ENCODE peak calls at places on chromosomes 4 and X, in four cellular contexts. F, Y, X and I are unnamed samples.

GRCh38 chr4:142367326-142368188 is 478.5 kb downstream of the INPP4B start:
- DNase-seq in F (no peak), Y (no peak), X (no peak), I (no peak)

GRCh38 chr4:124096290-124096689 is 616.2 kb downstream of the ANKRD50 start:
- DNase-seq in F (no peak), Y (no peak), X (no peak), I (no peak)

GRCh38 chr4:185378264-185378663 is 17.5 kb downstream of the LRP2BP start:
- DNase-seq in F (no peak), Y (no peak), X (no peak), I (no peak)

GRCh38 chr4:86977621-86978184 is 42.9 kb downstream of the AFF1 start:
- DNase-seq in F (peak), Y (no peak), X (no peak), I (no peak)

GRCh38 chr4:159719531-159719930 is 616.7 kb downstream of the RAPGEF2 start:
- DNase-seq in F (no peak), Y (no peak), X (no peak), I (no peak)

GRCh38 chrX:150032742-150033141 is 94.5 kb upstream of the EOLA2 start:
- DNase-seq in F (peak), Y (no peak), X (no peak), I (no peak)

GRCh38 chrX:77436271-77436670 is 10.9 kb upstream of the FGF16 start:
- DNase-seq in F (no peak), Y (no peak), X (no peak), I (no peak)

GRCh38 chrX:17032351-17032750 is 85.9 kb downstream of the REPS2 start:
- DNase-seq in F (no peak), Y (no peak), X (no peak), I (no peak)

GRCh38 chr4:54784188-54784671 is 126.5 kb downstream of the KIT start:
- DNase-seq in F (peak), Y (no peak), X (no peak), I (no peak)

GRCh38 chrX:87017210-87017609 is 500.4 kb upstream of the KLHL4 start:
- DNase-seq in F (no peak), Y (no peak), X (no peak), I (no peak)

GRCh38 chr4:139560396-139561084 is 4.5 kb upstream of the SETD7 start:
- DNase-seq in F (no peak), Y (no peak), X (peak), I (no peak)

GRCh38 chr4:14196141-14196540 is 568.6 kb upstream of the BOD1L1 start:
- DNase-seq in F (peak), Y (peak), X (peak), I (peak)

GRCh38 chr4:41602113-41602512 is 64.2 kb downstream of the LIMCH1 start:
- DNase-seq in F (no peak), Y (no peak), X (no peak), I (no peak)

GRCh38 chrX:103688949-103689348 is 2.5 kb upstream of the MORF4L2 start:
- DNase-seq in F (peak), Y (no peak), X (no peak), I (no peak)

GRCh38 chr4:122898370-122899150 is 23.8 kb downstream of the NUDT6 start:
- DNase-seq in F (peak), Y (no peak), X (no peak), I (no peak)

GRCh38 chr4:6200011-6200921 is at the start of gene JAKMIP1:
- DNase-seq in F (no peak), Y (peak), X (peak), I (peak)

GRCh38 chr4:173046818-173047217 is 121.8 kb upstream of the GALNT7 start:
- DNase-seq in F (no peak), Y (no peak), X (no peak), I (no peak)

GRCh38 chr4:152606800-152607577 is 71.1 kb upstream of the FBXW7 start:
- DNase-seq in F (no peak), Y (no peak), X (peak), I (no peak)

GRCh38 chr4:38601244-38601915 is 62.6 kb upstream of the KLF3 start:
- DNase-seq in F (no peak), Y (no peak), X (no peak), I (no peak)

GRCh38 chrX:70168238-70169188 is 8.8 kb upstream of the DGAT2L6 start:
- DNase-seq in F (peak), Y (no peak), X (peak), I (no peak)

GRCh38 chrX:40061871-40062524 is 35.8 kb downstream of the BCOR start:
- DNase-seq in F (no peak), Y (no peak), X (peak), I (no peak)

GRCh38 chr4:126807132-126807531 is 825.6 kb upstream of the INTU start:
- DNase-seq in F (peak), Y (no peak), X (no peak), I (no peak)

GRCh38 chrX:129932792-129933321 is 26.9 kb downstream of the UTP14A start:
- DNase-seq in F (no peak), Y (no peak), X (peak), I (no peak)

GRCh38 chrX:115562492-115562872 is 1.5 kb downstream of the PLS3 start:
- DNase-seq in F (peak), Y (no peak), X (peak), I (peak)

GRCh38 chr4:37555324-37555723 is 130.9 kb downstream of the RELL1 start:
- DNase-seq in F (peak), Y (no peak), X (no peak), I (no peak)

GRCh38 chr4:127936974-127937373 is 28.0 kb downstream of the MFSD8 start:
- DNase-seq in F (peak), Y (no peak), X (no peak), I (no peak)

GRCh38 chr4:181018472-181018871 is 1224.7 kb upstream of the TENM3 start:
- DNase-seq in F (no peak), Y (no peak), X (no peak), I (no peak)

GRCh38 chrX:23557070-23557469 is 110.2 kb upstream of the PRDX4 start:
- DNase-seq in F (no peak), Y (no peak), X (no peak), I (no peak)

GRCh38 chrX:133640161-133641015 is 225.1 kb upstream of the GPC4 start:
- DNase-seq in F (no peak), Y (no peak), X (peak), I (no peak)

GRCh38 chr4:9937078-9937477 is 84.2 kb downstream of the SLC2A9 start:
- DNase-seq in F (no peak), Y (no peak), X (no peak), I (no peak)

GRCh38 chr4:20433101-20433705 is 181.5 kb downstream of the SLIT2 start:
- DNase-seq in F (no peak), Y (no peak), X (no peak), I (no peak)
- TF ChIP-seq CTCF in F (no peak), Y (no peak), X (no peak), I (no peak)

GRCh38 chrX:2136848-2137247 is 363.9 kb downstream of the DHRSX start:
- DNase-seq in F (no peak), Y (no peak), X (no peak), I (no peak)

GRCh38 chrX:2134782-2135181 is 366.0 kb downstream of the DHRSX start:
- DNase-seq in F (no peak), Y (no peak), X (no peak), I (no peak)

GRCh38 chrX:2137882-2138281 is 362.9 kb downstream of the DHRSX start:
- DNase-seq in F (no peak), Y (no peak), X (no peak), I (no peak)

DNA sequence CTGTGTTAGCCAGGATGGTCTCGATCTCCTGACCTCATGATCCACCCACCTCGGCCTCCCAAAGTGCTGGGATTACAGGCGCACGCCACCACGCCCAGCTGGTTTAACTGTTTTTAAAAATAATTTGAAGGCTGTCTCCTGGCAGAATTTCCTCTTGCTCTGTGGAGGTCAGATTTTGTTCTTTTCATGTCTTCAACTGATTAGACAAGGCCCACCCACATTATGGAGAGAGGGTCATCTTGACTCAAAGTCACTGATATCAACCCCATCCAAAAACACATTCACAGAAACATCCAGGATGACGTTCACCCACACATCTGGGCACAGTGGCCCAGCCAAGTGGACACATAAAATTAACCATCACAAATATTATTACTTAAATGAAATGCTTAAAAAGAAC is 365.4 kb downstream of the DHRSX start:
- DNase-seq in F (no peak), Y (no peak), X (no peak), I (no peak)
- TF ChIP-seq CTCF in F (no peak), Y (no peak), X (no peak), I (no peak)

GRCh38 chr4:183253451-183253850 is 66.6 kb downstream of the CLDN22 start:
- DNase-seq in F (no peak), Y (no peak), X (no peak), I (no peak)

GRCh38 chr4:183254162-183254561 is 65.9 kb downstream of the CLDN22 start:
- DNase-seq in F (no peak), Y (no peak), X (no peak), I (no peak)

GRCh38 chr4:183252959-183253358 is 67.1 kb downstream of the CLDN22 start:
- DNase-seq in F (no peak), Y (no peak), X (no peak), I (no peak)

GRCh38 chr4:183250831-183251230 is 69.2 kb downstream of the CLDN22 start:
- DNase-seq in F (no peak), Y (no peak), X (no peak), I (no peak)

GRCh38 chr4:183249854-183250253 is 70.2 kb downstream of the CLDN22 start:
- DNase-seq in F (peak), Y (no peak), X (no peak), I (no peak)
- TF ChIP-seq CTCF in F (peak), Y (peak), X (peak), I (peak)

DNA sequence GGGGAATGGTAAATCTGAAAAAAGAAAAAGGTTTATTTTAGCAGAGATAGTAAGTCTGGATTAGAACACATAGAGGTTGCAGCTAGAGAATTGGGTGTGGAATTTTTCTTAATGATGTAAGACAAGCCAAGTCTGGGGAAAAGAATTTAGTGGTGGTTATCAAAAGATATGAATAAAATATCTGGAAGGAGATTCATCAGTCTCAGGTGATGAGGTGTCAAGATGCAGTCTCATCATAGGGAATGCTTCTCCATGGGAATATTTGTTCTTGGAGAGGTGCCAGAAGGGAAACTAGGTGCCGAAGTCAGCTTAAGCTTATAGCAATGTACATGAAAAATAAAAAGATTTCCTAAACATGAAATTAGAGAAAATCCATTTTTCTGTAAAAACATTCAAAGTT is 504.1 kb upstream of the NR3C2 start:
- DNase-seq in F (no peak), Y (no peak), X (no peak), I (no peak)
- TF ChIP-seq CTCF in F (no peak), Y (no peak), X (no peak), I (no peak)

GRCh38 chr4:145890689-145891088 is 47.9 kb downstream of the ZNF827 start:
- DNase-seq in F (no peak), Y (no peak), X (no peak), I (no peak)

GRCh38 chr4:145888393-145888792 is 50.2 kb downstream of the ZNF827 start:
- DNase-seq in F (no peak), Y (no peak), X (no peak), I (no peak)

GRCh38 chr4:145895056-145895455 is 43.6 kb downstream of the ZNF827 start:
- DNase-seq in F (no peak), Y (no peak), X (no peak), I (no peak)

GRCh38 chr4:145887241-145887964 is 51.2 kb downstream of the ZNF827 start:
- DNase-seq in F (peak), Y (no peak), X (no peak), I (no peak)

GRCh38 chr4:145891958-145892357 is 46.7 kb downstream of the ZNF827 start:
- DNase-seq in F (no peak), Y (no peak), X (peak), I (no peak)
- TF ChIP-seq CTCF in F (no peak), Y (peak), X (peak), I (peak)

DNA sequence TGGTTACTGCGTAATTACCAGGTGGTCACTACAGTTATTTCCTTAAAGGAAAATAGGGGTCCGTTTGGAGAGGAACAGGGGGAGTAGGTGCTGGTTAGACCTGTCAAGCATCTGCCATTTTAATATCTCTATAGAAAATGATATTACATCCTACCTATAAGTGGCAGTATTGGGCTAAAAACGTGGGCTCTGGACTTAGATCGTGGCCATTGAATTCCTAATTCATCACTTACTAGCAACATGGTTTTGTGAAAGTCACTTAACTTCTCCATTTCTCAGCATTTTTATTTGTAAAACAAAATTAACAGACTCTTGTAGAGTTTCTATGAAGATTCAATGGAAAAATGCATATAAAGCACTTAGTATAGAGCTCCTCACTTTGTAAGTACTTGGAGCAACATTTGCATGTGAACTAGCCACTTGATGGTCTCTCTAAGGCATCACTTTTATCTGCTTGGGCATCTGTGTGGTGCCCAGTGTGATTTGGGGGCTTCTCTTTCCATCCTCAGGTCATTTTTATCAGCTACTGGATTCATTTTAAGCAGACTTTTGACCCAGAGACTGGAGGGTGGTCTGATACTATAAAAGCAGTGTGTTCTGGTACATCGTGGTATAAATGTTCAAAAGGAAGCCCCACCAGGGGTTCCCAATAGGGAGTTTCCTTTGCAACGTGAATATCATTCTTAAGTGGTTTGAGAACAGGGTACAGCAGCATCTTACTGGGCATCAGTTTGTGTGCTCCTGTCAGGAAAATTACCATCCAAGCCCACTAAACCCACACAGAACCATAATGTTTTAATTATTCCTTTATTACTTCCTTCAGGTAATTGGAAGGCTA is 42.7 kb upstream of the RASSF6 start:
- DNase-seq in F (peak), Y (no peak), X (no peak), I (no peak)
- TF ChIP-seq CTCF in F (peak), Y (peak), X (peak), I (peak)

DNA sequence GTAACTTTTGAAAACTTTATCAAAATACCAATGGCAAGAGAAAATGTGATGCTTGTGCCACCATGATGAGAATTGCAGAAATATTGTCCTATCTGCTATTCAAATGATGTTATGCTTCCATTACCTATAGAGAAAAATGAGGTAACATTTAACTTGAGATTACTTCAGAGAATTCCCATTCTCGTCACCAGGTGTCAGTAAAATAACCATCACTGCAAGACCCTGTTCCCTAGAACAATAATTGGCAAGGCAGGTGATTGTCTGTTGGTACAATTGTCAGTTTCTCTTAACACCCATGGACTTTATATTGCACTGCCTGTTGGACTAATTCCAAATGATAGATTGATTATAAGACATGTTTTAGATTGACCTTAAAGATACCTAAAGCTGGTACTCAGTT is 179.9 kb downstream of the GABRG1 start:
- DNase-seq in F (no peak), Y (no peak), X (no peak), I (no peak)
- TF ChIP-seq CTCF in F (no peak), Y (no peak), X (peak), I (no peak)

GRCh38 chrX:26908218-26908617 is 554.9 kb downstream of the PPP4R3C start:
- DNase-seq in F (no peak), Y (no peak), X (no peak), I (no peak)
- TF ChIP-seq CTCF in F (no peak), Y (no peak), X (peak), I (peak)

GRCh38 chrX:1468250-1468772 is 15.6 kb upstream of the ASMTL start:
- DNase-seq in F (peak), Y (peak), X (peak), I (no peak)
- TF ChIP-seq CTCF in F (no peak), Y (no peak), X (no peak), I (no peak)